ENCODE peak calls at places on chromosomes 13 and 19, in four cellular contexts. K is fibroblast of lung, E is iPS DF 6.9, M is left ventricle myocardium inferior. I is an unnamed sample.

GRCh38 chr19:54668353-54668752 is 5.6 kb downstream of the LILRB4 start:
- DNase-seq in M (no peak), E (no peak), K (no peak), I (no peak)

GRCh38 chr19:11422163-11423068 is 3.3 kb upstream of the RGL3 start:
- DNase-seq in E (peak; percentile 95), K (peak; percentile 17), M (peak; percentile 84), I (peak; percentile 39)

GRCh38 chr19:44757057-44757734 is 8.7 kb downstream of the BCL3 start:
- DNase-seq in M (peak; percentile 81), K (peak; percentile 79), E (no peak), I (no peak)

GRCh38 chr19:34649886-34650543 is 26.9 kb downstream of the SCGB2B2 start:
- DNase-seq in E (no peak), K (no peak), M (no peak), I (no peak)

GRCh38 chr13:95192998-95193397 is 108.3 kb downstream of the ABCC4 start:
- DNase-seq in E (no peak), M (no peak), K (no peak), I (no peak)

GRCh38 chr19:41563847-41564514 is 12.0 kb upstream of the CEACAM21 start:
- DNase-seq in M (no peak), K (no peak), E (no peak), I (peak; percentile 50)

GRCh38 chr19:2624537-2625091 is 77.9 kb downstream of the GNG7 start:
- DNase-seq in M (peak; percentile 74), E (no peak), K (no peak), I (no peak)

GRCh38 chr19:30344446-30345425 is 27.4 kb upstream of the ZNF536 start:
- DNase-seq in K (no peak), E (no peak), M (no peak), I (no peak)

GRCh38 chr13:50352720-50353491 is 337.7 kb downstream of the KCNRG start:
- DNase-seq in K (peak; percentile 52), E (no peak), M (no peak), I (no peak)

GRCh38 chr13:49641810-49642291 is 13.5 kb downstream of the ARL11 start:
- DNase-seq in M (peak; percentile 46), E (no peak), K (peak; percentile 85), I (no peak)

GRCh38 chr13:64158910-64159309 is 2743.3 kb upstream of the PCDH20 start:
- DNase-seq in M (no peak), E (no peak), K (peak; percentile 79), I (no peak)

GRCh38 chr13:46817081-46817480 is 20.1 kb upstream of the ESD start:
- DNase-seq in K (no peak), E (no peak), M (no peak), I (no peak)

GRCh38 chr19:38247734-38248268 is 8.4 kb downstream of the PPP1R14A start:
- DNase-seq in K (peak; percentile 63), M (no peak), E (no peak), I (no peak)

GRCh38 chr13:82654851-82655517 is 1227.3 kb downstream of the SLITRK1 start:
- DNase-seq in K (peak; percentile 67), M (peak; percentile 73), E (no peak), I (no peak)

GRCh38 chr13:92175330-92175729 is 776.9 kb downstream of the GPC5 start:
- DNase-seq in E (no peak), M (no peak), K (peak; percentile 80), I (no peak)

GRCh38 chr19:14496849-14497346 is 971 bp upstream of the GIPC1 start:
- DNase-seq in E (no peak), K (no peak), M (no peak), I (no peak)

GRCh38 chr19:3768015-3768747 is 3.8 kb downstream of the RAX2 start:
- DNase-seq in M (no peak), K (no peak), E (no peak), I (no peak)

GRCh38 chr19:4352701-4353121 is 9.3 kb downstream of the MPND start:
- DNase-seq in M (no peak), K (peak; percentile 50), E (no peak), I (peak; percentile 67)

GRCh38 chr13:35765387-35765786 is 288.9 kb upstream of the MAB21L1 start:
- DNase-seq in E (no peak), M (no peak), K (no peak), I (no peak)

GRCh38 chr13:98880673-98881072 is 97.2 kb downstream of the DOCK9 start:
- DNase-seq in K (no peak), E (no peak), M (no peak), I (no peak)

GRCh38 chr13:51803018-51803417 is 945 bp downstream of the DHRS12 start:
- DNase-seq in M (no peak), K (no peak), E (no peak), I (no peak)

GRCh38 chr13:50993371-50993770 is 83.8 kb downstream of the RNASEH2B start:
- DNase-seq in E (no peak), K (no peak), M (no peak), I (no peak)

GRCh38 chr19:6678690-6679109 is 8.7 kb upstream of the TNFSF14 start:
- DNase-seq in K (peak; percentile 43), E (no peak), M (no peak), I (no peak)

GRCh38 chr13:30985637-30986205 is 53.3 kb downstream of the TEX26 start:
- DNase-seq in K (peak; percentile 80), E (no peak), M (no peak), I (no peak)

GRCh38 chr19:14536926-14537692 is 7.7 kb downstream of the TECR start:
- DNase-seq in E (peak; percentile 90), K (peak; percentile 43), M (peak; percentile 72), I (peak; percentile 40)

GRCh38 chr13:30082391-30082790 is 225.0 kb downstream of the KATNAL1 start:
- DNase-seq in K (no peak), M (no peak), E (no peak), I (no peak)

GRCh38 chr19:31730270-31730669 is 381.0 kb upstream of the TSHZ3 start:
- DNase-seq in E (no peak), M (no peak), K (no peak), I (no peak)

DNA sequence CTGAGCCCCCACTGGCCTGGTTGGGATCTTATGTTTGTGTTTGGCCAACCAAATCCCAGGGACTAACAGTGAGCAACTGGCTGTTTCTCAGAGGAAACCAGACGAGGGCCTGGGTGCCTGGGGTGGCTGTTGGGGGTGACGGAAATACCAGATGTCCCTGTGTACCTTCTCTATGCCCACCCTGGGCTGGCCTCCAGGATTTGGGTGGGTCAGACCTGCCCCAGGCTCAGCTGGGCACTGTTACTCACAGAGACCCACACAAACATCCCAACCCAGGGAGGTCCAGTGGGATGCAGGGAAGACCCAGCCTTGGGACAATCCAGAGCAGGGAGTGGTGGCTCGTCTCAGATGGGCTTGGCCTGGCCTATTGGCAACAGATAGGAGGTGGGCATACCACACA is 8.8 kb downstream of the ZSCAN22 start:
- DNase-seq in K (no peak), M (no peak), E (no peak), I (no peak)
- H3K9me3 ChIP-seq in K (peaks cover 4% of the 10 kb centered on the region), M (no peaks in the 10 kb centered on the region), E (no peaks in the 10 kb centered on the region), I (no peaks in the 10 kb centered on the region)

DNA sequence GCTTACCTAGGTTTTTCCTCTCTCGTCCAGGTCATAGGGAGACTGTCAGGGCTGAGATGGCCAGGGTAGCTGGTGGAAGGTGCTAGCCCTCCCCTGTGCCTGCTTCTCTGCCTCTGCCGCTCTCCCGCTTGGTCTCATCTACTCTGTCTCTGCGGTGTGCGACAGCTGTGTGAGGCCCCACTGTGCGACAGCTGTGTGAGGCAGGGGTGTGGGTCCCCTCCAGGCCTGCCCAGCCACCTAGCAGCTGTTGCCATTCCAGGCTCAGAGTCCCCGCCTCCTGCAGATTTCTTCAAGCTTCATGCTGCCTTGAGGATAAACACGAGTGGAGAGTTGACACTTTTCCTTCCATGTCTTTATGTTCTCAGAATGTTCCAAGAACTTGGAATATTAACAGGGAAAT is 53.0 kb downstream of the ARHGEF7 start:
- DNase-seq in K (no peak), M (no peak), E (no peak), I (no peak)
- H3K4me1 ChIP-seq in K (no peaks in the 10 kb centered on the region), M (peaks cover 49% of the 10 kb centered on the region), E (peaks cover 1% of the 10 kb centered on the region), I (no peaks in the 10 kb centered on the region)

GRCh38 chr19:1163934-1164683 is 10.0 kb downstream of the SBNO2 start:
- DNase-seq in M (no peak), E (no peak), K (no peak), I (no peak)
- H3K27ac ChIP-seq in M (peak overlapping the region; percentile 72), E (no peak overlapping the region), K (no peak overlapping the region), I (no peak overlapping the region)

GRCh38 chr13:19182536-19182935 is 912 bp upstream of the TUBA3C start:
- DNase-seq in K (no peak), E (no peak), M (no peak), I (no peak)

GRCh38 chr13:19179916-19180315 is 1.7 kb downstream of the TUBA3C start:
- DNase-seq in K (no peak), E (no peak), M (no peak), I (no peak)

GRCh38 chr13:19181021-19181620 is 503 bp downstream of the TUBA3C start:
- DNase-seq in M (no peak), E (no peak), K (no peak), I (no peak)

GRCh38 chr13:19183676-19184075 is 2.1 kb upstream of the TUBA3C start:
- DNase-seq in K (no peak), M (no peak), E (no peak), I (no peak)

DNA sequence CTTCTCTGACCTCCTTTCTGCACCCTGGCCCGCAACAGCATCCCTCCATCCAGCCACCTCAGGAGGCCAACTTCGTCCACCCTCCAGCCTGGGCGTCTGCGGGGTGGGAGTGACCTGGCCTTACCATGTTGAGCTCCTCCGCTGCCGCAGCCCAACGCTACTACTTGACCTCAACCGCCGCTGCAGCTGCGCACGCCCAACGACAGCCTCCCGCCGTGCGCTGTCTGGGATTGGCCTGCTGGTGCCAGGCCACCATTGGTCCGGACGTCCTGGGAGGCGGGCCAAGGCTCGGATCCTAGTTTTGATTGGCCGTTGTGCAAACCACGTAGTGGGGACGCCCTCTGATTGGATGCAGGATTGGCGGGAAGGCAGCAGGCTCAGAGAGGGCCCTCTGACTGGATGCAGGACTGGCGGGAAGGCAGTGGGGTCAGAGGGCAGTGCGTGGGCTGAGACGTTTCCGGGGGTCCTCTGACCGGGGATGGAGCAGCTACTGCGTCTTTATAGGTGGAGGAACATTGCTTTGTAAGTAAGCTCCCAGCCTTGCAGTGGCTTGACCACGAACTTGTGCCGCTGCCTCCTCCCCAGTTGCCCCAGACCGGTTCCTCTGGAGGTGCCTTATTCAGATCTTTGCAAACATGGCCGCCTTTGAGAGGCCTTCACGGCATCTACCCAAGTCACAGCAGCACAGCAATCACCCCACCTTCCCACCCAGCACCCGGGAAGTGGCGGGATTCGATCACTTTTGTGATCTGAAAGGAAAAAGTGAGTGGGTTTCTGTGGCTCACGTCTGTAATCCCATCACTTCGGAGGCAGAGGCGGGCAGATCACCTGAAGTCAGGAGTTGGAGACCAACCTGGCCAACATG is at the start of gene TUBA3C:
- DNase-seq in K (no peak), M (no peak), E (no peak), I (no peak)
- H3K9me3 ChIP-seq in K (no peaks in the 10 kb centered on the region), M (peaks cover 10% of the 10 kb centered on the region), E (peaks cover 14% of the 10 kb centered on the region), I (no peaks in the 10 kb centered on the region)

GRCh38 chr19:18496980-18497256 is 25.0 kb downstream of the ELL start:
- DNase-seq in E (no peak), K (no peak), M (no peak), I (no peak)
- H3K4me1 ChIP-seq in E (no peaks in the 10 kb centered on the region), K (peaks cover 15% of the 10 kb centered on the region), M (peaks cover 99% of the 10 kb centered on the region), I (peaks cover 39% of the 10 kb centered on the region)

I was measured in naive thymus-derived CD4-positive, alpha-beta T cell.